ENCODE peak calls at places on chromosomes 5 and 9, in nine cellular contexts. T is GM12878, J is lower lobe of right lung, A is neural progenitor cell, E is psoas muscle, C is adrenal gland, F is GM23338, Z is IMR-90, L is heart left ventricle. W is an unnamed sample.

GRCh38 chr9:2802494-2802921 is 41.4 kb downstream of the PUM3 start:
- DNase-seq in T (no peak), J (no peak), A (no peak), E (no peak), C (no peak), F (no peak), Z (peak; percentile 82), L (no peak), W (no peak)

GRCh38 chr9:37486616-37487544 is 1.1 kb downstream of the POLR1E start:
- DNase-seq in T (no peak), J (no peak), A (no peak), E (peak; percentile 54), C (peak; percentile 82), F (no peak), Z (peak; percentile 98), L (no peak), W (peak; percentile 82)

GRCh38 chr5:41648976-41649375 is 138.6 kb upstream of the PLCXD3 start:
- DNase-seq in T (no peak), J (no peak), A (peak; percentile 5), E (no peak), C (no peak), F (peak; percentile 10), Z (peak; percentile 3), L (no peak), W (no peak)

GRCh38 chr5:177309351-177310191 is 2.1 kb downstream of the MXD3 start:
- DNase-seq in T (no peak), J (peak; percentile 80), A (peak; percentile 81), E (peak; percentile 65), C (no peak), F (peak; percentile 93), Z (peak; percentile 65), L (no peak), W (peak; percentile 78)

GRCh38 chr9:17185630-17186029 is 50.8 kb downstream of the CNTLN start:
- DNase-seq in T (no peak), J (no peak), A (no peak), E (no peak), C (no peak), F (no peak), Z (no peak), L (no peak), W (no peak)

GRCh38 chr5:170913573-170913972 is 51.8 kb downstream of the RANBP17 start:
- DNase-seq in T (no peak), J (no peak), A (no peak), E (no peak), C (no peak), F (no peak), Z (peak; percentile 68), L (no peak), W (no peak)

GRCh38 chr5:9112520-9113291 is 433.2 kb downstream of the SEMA5A start:
- DNase-seq in T (no peak), J (no peak), A (no peak), E (no peak), C (no peak), F (no peak), Z (peak; percentile 62), L (no peak), W (no peak)

GRCh38 chr9:3760031-3760430 is 234.2 kb upstream of the RFX3 start:
- DNase-seq in T (no peak), J (no peak), A (peak; percentile 61), E (no peak), C (no peak), F (peak; percentile 21), Z (peak; percentile 18), L (no peak), W (no peak)

GRCh38 chr5:147417133-147417813 is 92.6 kb downstream of the DPYSL3 start:
- DNase-seq in T (no peak), J (no peak), A (no peak), E (peak; percentile 32), C (peak; percentile 69), F (no peak), Z (peak; percentile 77), L (no peak), W (no peak)

GRCh38 chr5:41637869-41638268 is 127.5 kb upstream of the PLCXD3 start:
- DNase-seq in T (no peak), J (no peak), A (no peak), E (no peak), C (no peak), F (peak; percentile 52), Z (no peak), L (no peak), W (no peak)

GRCh38 chr5:73591698-73592501 is 26.4 kb downstream of the UTP15 start:
- DNase-seq in T (no peak), J (no peak), A (no peak), E (no peak), C (no peak), F (no peak), Z (peak; percentile 79), L (no peak), W (no peak)

GRCh38 chr9:87703636-87704276 is 22.2 kb upstream of the CTSL start:
- DNase-seq in T (no peak), J (no peak), A (no peak), E (no peak), C (no peak), F (no peak), Z (no peak), L (no peak), W (no peak)

GRCh38 chr5:72921886-72922285 is 34.0 kb upstream of the FCHO2 start:
- DNase-seq in T (no peak), J (no peak), A (no peak), E (no peak), C (no peak), F (no peak), Z (no peak), L (no peak), W (no peak)

GRCh38 chr5:172951381-172952033 is 7.7 kb upstream of the RPL26L1 start:
- DNase-seq in T (no peak), J (no peak), A (no peak), E (no peak), C (no peak), F (no peak), Z (no peak), L (no peak), W (no peak)
- H3K27ac ChIP-seq in T (no peak overlapping the region), J (peak overlapping the region; percentile 18), A (no peak overlapping the region), E (no peak overlapping the region), C (no peak overlapping the region), F (no peak overlapping the region), Z (peak overlapping the region; percentile 62), L (no peak overlapping the region), W (no peak overlapping the region)

GRCh38 chr5:150144211-150144801 is 11.3 kb downstream of the PDGFRB start:
- DNase-seq in T (no peak), J (no peak), A (no peak), E (peak; percentile 57), C (peak; percentile 59), F (peak; percentile 33), Z (peak; percentile 86), L (peak; percentile 86), W (no peak)

GRCh38 chr5:150142189-150142788 is 13.4 kb downstream of the PDGFRB start:
- DNase-seq in T (no peak), J (no peak), A (no peak), E (no peak), C (no peak), F (no peak), Z (peak; percentile 22), L (no peak), W (no peak)

GRCh38 chr5:150143725-150144058 is 12.0 kb downstream of the PDGFRB start:
- DNase-seq in T (no peak), J (no peak), A (no peak), E (no peak), C (no peak), F (no peak), Z (no peak), L (no peak), W (no peak)

GRCh38 chr5:150141544-150142188 is 14.0 kb downstream of the PDGFRB start:
- DNase-seq in T (no peak), J (no peak), A (peak; percentile 83), E (no peak), C (no peak), F (peak; percentile 56), Z (peak; percentile 93), L (no peak), W (no peak)

GRCh38 chr5:150142800-150143724 is 12.6 kb downstream of the PDGFRB start:
- DNase-seq in T (no peak), J (no peak), A (no peak), E (peak; percentile 83), C (peak; percentile 74), F (no peak), Z (peak; percentile 98), L (peak; percentile 84), W (peak; percentile 62)
- H3K4me1 ChIP-seq in T (no peaks in the 10 kb centered on the region), J (peaks cover 70% of the 10 kb centered on the region), A (peaks cover 51% of the 10 kb centered on the region), E (peaks cover 10% of the 10 kb centered on the region), C (peaks cover 19% of the 10 kb centered on the region), F (peaks cover 15% of the 10 kb centered on the region), Z (peaks cover 66% of the 10 kb centered on the region), L (peaks cover 18% of the 10 kb centered on the region), W (no peaks in the 10 kb centered on the region)

GRCh38 chr9:134643306-134643705 is 1.7 kb downstream of the COL5A1 start:
- DNase-seq in T (no peak), J (no peak), A (peak; percentile 42), E (peak; percentile 41), C (no peak), F (no peak), Z (peak; percentile 45), L (no peak), W (no peak)

GRCh38 chr9:134640491-134641172 is 971 bp upstream of the COL5A1 start:
- DNase-seq in T (no peak), J (no peak), A (peak; percentile 66), E (no peak), C (no peak), F (no peak), Z (no peak), L (no peak), W (no peak)

GRCh38 chr9:134641173-134641985 is at the start of gene COL5A1:
- DNase-seq in T (no peak), J (peak; percentile 85), A (peak; percentile 96), E (peak; percentile 91), C (peak; percentile 91), F (peak; percentile 93), Z (peak; percentile 91), L (peak; percentile 94), W (peak; percentile 77)

GRCh38 chr9:134642385-134643181 is 980 bp downstream of the COL5A1 start:
- DNase-seq in T (no peak), J (no peak), A (peak; percentile 73), E (peak; percentile 75), C (peak; percentile 61), F (peak; percentile 69), Z (peak; percentile 91), L (peak; percentile 76), W (no peak)

GRCh38 chr9:134641989-134642384 is 384 bp downstream of the COL5A1 start:
- DNase-seq in T (no peak), J (no peak), A (peak; percentile 37), E (no peak), C (no peak), F (no peak), Z (no peak), L (no peak), W (no peak)
- TF ChIP-seq CTCF in T (no peak), J (no peak), A (no peak), E (no peak), C (no peak), F (no peak), Z (no peak), L (no peak), W (no peak)

GRCh38 chr5:92662741-92663140 is 918.3 kb downstream of the NR2F1-AS1 start:
- DNase-seq in T (no peak), J (no peak), A (no peak), E (no peak), C (no peak), F (no peak), Z (no peak), L (no peak), W (no peak)

DNA sequence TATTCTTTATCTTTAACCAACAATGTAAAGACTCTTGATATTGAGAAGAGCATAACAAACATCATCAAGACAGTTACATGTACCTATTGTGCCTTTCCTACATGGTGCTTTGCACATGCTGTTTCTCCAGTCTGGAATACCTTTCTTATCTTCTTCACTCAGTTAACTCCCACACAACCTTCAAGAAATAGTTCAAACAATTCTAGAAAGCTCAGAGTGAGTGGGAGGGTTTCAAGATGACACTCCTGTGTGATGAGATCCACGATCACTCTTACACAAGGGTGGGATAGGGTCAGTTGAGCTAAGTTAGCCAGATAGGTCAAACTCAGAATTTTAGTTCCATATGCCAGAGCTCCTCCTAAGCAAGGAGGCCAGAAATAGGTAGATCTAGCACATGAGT is 915.5 kb downstream of the NR2F1-AS1 start:
- DNase-seq in T (no peak), J (no peak), A (no peak), E (no peak), C (no peak), F (no peak), Z (no peak), L (no peak), W (no peak)
- H3K27ac ChIP-seq in T (no peak overlapping the region), J (no peak overlapping the region), A (no peak overlapping the region), E (no peak overlapping the region), C (no peak overlapping the region), F (no peak overlapping the region), Z (no peak overlapping the region), L (no peak overlapping the region), W (no peak overlapping the region)

W was measured in right lobe of liver.